ENCODE peak calls at places on chromosomes 5 and 9, in four cellular contexts. One of them, this sample, is unnamed.

GRCh38 chr5:33370135-33370472 is 70.7 kb upstream of the TARS1 start:
- DNase-seq in K562: no peak
- DNase-seq in H1: no peak
- DNase-seq in HepG2: no peak
- DNase-seq in this sample: peak

GRCh38 chr9:70156729-70157128 is 102.0 kb upstream of the SMC5 start:
- DNase-seq in K562: no peak
- DNase-seq in H1: no peak
- DNase-seq in HepG2: no peak
- DNase-seq in this sample: no peak

GRCh38 chr5:159877894-159878448 is 38.3 kb upstream of the ADRA1B start:
- DNase-seq in K562: no peak
- DNase-seq in H1: no peak
- DNase-seq in HepG2: no peak
- DNase-seq in this sample: no peak

GRCh38 chr5:36657563-36657995 is 51.2 kb downstream of the SLC1A3 start:
- DNase-seq in K562: no peak
- DNase-seq in H1: no peak
- DNase-seq in HepG2: peak
- DNase-seq in this sample: peak

GRCh38 chr5:41415242-41415641 is 95.2 kb downstream of the PLCXD3 start:
- DNase-seq in K562: no peak
- DNase-seq in H1: no peak
- DNase-seq in HepG2: no peak
- DNase-seq in this sample: no peak

GRCh38 chr5:9343146-9343850 is 202.6 kb downstream of the SEMA5A start:
- DNase-seq in K562: no peak
- DNase-seq in H1: no peak
- DNase-seq in HepG2: no peak
- DNase-seq in this sample: no peak

GRCh38 chr5:124402144-124402581 is 344.3 kb downstream of the ZNF608 start:
- DNase-seq in K562: no peak
- DNase-seq in H1: no peak
- DNase-seq in HepG2: no peak
- DNase-seq in this sample: no peak

GRCh38 chr9:110152704-110153374 is 55.1 kb downstream of the C9orf152 start:
- DNase-seq in K562: peak
- DNase-seq in H1: no peak
- DNase-seq in HepG2: peak
- DNase-seq in this sample: peak

GRCh38 chr5:45060686-45061085 is 251.9 kb downstream of the MRPS30 start:
- DNase-seq in K562: no peak
- DNase-seq in H1: no peak
- DNase-seq in HepG2: no peak
- DNase-seq in this sample: no peak

GRCh38 chr5:153952893-153953292 is 85.8 kb downstream of the FAM114A2 start:
- DNase-seq in K562: no peak
- DNase-seq in H1: no peak
- DNase-seq in HepG2: no peak
- DNase-seq in this sample: no peak

GRCh38 chr5:52134013-52134650 is 653.6 kb upstream of the ITGA1 start:
- DNase-seq in K562: no peak
- DNase-seq in H1: no peak
- DNase-seq in HepG2: no peak
- DNase-seq in this sample: no peak

GRCh38 chr9:129162901-129163670 is 15.0 kb downstream of the IER5L start:
- DNase-seq in K562: no peak
- DNase-seq in H1: no peak
- DNase-seq in HepG2: no peak
- DNase-seq in this sample: no peak

GRCh38 chr5:55868846-55869245 is 17.7 kb downstream of the IL31RA start:
- DNase-seq in K562: peak
- DNase-seq in H1: no peak
- DNase-seq in HepG2: peak
- DNase-seq in this sample: peak

GRCh38 chr5:91058575-91058974 is 324.5 kb downstream of the ARRDC3 start:
- DNase-seq in K562: no peak
- DNase-seq in H1: no peak
- DNase-seq in HepG2: no peak
- DNase-seq in this sample: no peak

GRCh38 chr5:17713301-17713700 is 79.0 kb downstream of the TAF11L14 start:
- DNase-seq in K562: no peak
- DNase-seq in H1: no peak
- DNase-seq in HepG2: no peak
- DNase-seq in this sample: no peak

DNA sequence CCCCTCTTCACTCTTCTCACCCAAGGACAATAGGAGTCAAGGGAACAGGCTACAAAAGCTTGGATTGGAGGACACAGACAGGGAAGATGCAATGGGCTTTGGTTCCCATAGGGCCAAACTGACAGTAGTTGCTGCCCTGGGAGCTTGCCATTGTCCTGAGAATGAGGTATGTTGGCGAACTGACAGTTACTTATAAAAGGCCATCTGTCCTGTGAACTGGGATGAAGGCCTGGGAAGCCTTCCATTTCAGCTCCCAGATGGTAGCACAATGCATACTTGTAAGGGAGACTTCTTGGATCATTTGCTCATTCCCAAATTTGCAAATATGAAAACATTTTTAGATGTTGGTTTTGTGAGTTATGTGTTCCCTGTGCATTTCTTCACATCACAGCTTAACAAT is 88.9 kb downstream of the SNCAIP start:
- DNase-seq in K562: no peak
- DNase-seq in H1: no peak
- DNase-seq in HepG2: no peak
- DNase-seq in this sample: no peak
- TF ChIP-seq FOSL1 in K562: no peak
- TF ChIP-seq FOSL1 in H1: no peak
- TF ChIP-seq FOSL1 in HepG2: no peak
- TF ChIP-seq FOSL1 in this sample: no peak

GRCh38 chr9:98263482-98264357 is 8.3 kb upstream of the TBC1D2 start:
- DNase-seq in K562: peak
- DNase-seq in H1: no peak
- DNase-seq in HepG2: peak
- DNase-seq in this sample: peak
- H2AFZ ChIP-seq in K562: peak
- H2AFZ ChIP-seq in H1: no peak
- H2AFZ ChIP-seq in HepG2: no peak
- H2AFZ ChIP-seq in this sample: peak

DNA sequence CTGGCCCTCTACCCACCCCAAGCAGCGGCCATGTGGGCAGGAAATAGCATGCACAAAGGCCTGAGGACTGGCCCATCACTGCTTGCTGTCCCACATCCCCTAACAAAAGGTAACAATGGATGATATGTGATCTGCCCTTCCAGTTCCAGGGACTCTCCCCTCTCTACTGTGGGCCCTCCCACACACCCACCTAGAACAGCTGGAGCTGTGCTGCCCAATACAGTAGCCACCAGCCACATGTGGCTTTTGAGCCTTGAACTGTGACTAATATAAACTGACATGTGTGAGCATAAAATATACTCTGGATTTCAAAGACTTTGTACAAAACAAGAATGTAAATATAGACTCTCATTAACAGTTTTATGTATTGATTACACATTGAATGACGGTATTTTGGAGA is 78.1 kb downstream of the C5orf15 start:
- DNase-seq in K562: no peak
- DNase-seq in H1: no peak
- DNase-seq in HepG2: no peak
- DNase-seq in this sample: no peak
- TF ChIP-seq FOSL1 in K562: no peak
- TF ChIP-seq FOSL1 in H1: no peak
- TF ChIP-seq FOSL1 in HepG2: no peak
- TF ChIP-seq FOSL1 in this sample: no peak

GRCh38 chr9:1939466-1939865 is 75.7 kb upstream of the SMARCA2 start:
- DNase-seq in K562: no peak
- DNase-seq in H1: no peak
- DNase-seq in HepG2: no peak
- DNase-seq in this sample: no peak

GRCh38 chr9:1939926-1940368 is 75.2 kb upstream of the SMARCA2 start:
- DNase-seq in K562: no peak
- DNase-seq in H1: no peak
- DNase-seq in HepG2: peak
- DNase-seq in this sample: peak

GRCh38 chr9:1938675-1939170 is 76.4 kb upstream of the SMARCA2 start:
- DNase-seq in K562: no peak
- DNase-seq in H1: no peak
- DNase-seq in HepG2: no peak
- DNase-seq in this sample: no peak

GRCh38 chr9:1941989-1942388 is 73.2 kb upstream of the SMARCA2 start:
- DNase-seq in K562: no peak
- DNase-seq in H1: no peak
- DNase-seq in HepG2: no peak
- DNase-seq in this sample: no peak

DNA sequence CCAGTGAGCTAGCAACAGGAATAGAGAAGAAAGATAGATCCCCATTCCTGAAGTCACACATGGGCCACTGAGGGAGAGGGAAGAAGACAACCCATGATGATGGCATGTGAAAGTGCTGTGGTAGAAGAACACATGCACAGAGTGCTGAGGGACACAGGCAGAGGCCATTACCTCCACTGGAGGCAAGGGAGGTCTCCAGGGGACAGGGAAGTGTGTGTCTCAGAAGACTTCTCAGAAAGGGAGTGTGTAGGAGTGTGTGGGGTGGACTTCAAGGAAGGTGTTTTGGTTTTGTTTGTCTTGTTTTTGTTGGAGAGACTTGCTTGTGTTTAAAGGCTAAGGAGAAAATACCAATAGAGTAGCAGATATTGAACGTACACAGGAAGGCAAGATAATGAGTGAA is 77.0 kb upstream of the SMARCA2 start:
- DNase-seq in K562: no peak
- DNase-seq in H1: no peak
- DNase-seq in HepG2: no peak
- DNase-seq in this sample: no peak
- H2AFZ ChIP-seq in K562: no peak
- H2AFZ ChIP-seq in H1: no peak
- H2AFZ ChIP-seq in HepG2: no peak
- H2AFZ ChIP-seq in this sample: no peak

This sample was measured in HCT116.